ENCODE peak calls at places on chromosome 3, in nine cellular contexts. P, B, G, N, H, E, K, S and Q are unnamed samples.

GRCh38 chr3:190260301-190260700 is 61.9 kb downstream of the CLDN1 start:
- DNase-seq in P (no peak), B (no peak), G (no peak), N (peak; percentile 15), H (no peak), E (no peak), K (no peak), S (no peak), Q (no peak)

GRCh38 chr3:102089904-102090492 is 240.7 kb downstream of the NFKBIZ start:
- DNase-seq in P (no peak), B (no peak), G (no peak), N (peak; percentile 98), H (peak; percentile 35), E (no peak), K (peak; percentile 91), S (no peak), Q (no peak)

GRCh38 chr3:32583708-32584107 is 13.1 kb upstream of the DYNC1LI1 start:
- DNase-seq in P (no peak), B (no peak), G (no peak), N (peak; percentile 66), H (no peak), E (no peak), K (no peak), S (no peak), Q (no peak)

GRCh38 chr3:141115752-141116541 is 64.8 kb downstream of the SPSB4 start:
- DNase-seq in P (peak; percentile 39), B (no peak), G (peak; percentile 42), N (no peak), H (no peak), E (no peak), K (no peak), S (no peak), Q (no peak)

GRCh38 chr3:196519738-196520122 is 4.6 kb upstream of the SMCO1 start:
- DNase-seq in P (no peak), B (no peak), G (no peak), N (no peak), H (no peak), E (no peak), K (no peak), S (no peak), Q (no peak)

GRCh38 chr3:51024765-51025681 is 350.3 kb downstream of the DOCK3 start:
- DNase-seq in P (no peak), B (peak; percentile 7), G (peak; percentile 22), N (no peak), H (no peak), E (no peak), K (no peak), S (peak; percentile 50), Q (peak; percentile 84)

GRCh38 chr3:36944641-36945270 is at the start of gene TRANK1:
- DNase-seq in P (peak; percentile 60), B (peak; percentile 60), G (peak; percentile 63), N (peak; percentile 34), H (peak; percentile 35), E (peak; percentile 53), K (peak; percentile 47), S (peak; percentile 56), Q (peak; percentile 93)

GRCh38 chr3:107458871-107459270 is 63.9 kb upstream of the BBX start:
- DNase-seq in P (no peak), B (peak; percentile 11), G (no peak), N (no peak), H (no peak), E (no peak), K (peak; percentile 4), S (no peak), Q (no peak)

GRCh38 chr3:122926322-122926721 is 101.2 kb downstream of the SEMA5B start:
- DNase-seq in P (no peak), B (no peak), G (no peak), N (no peak), H (no peak), E (no peak), K (no peak), S (no peak), Q (peak; percentile 63)

GRCh38 chr3:122927726-122928125 is 99.8 kb downstream of the SEMA5B start:
- DNase-seq in P (no peak), B (no peak), G (no peak), N (no peak), H (no peak), E (no peak), K (no peak), S (no peak), Q (peak; percentile 51)

GRCh38 chr3:122923611-122924010 is 104.0 kb downstream of the SEMA5B start:
- DNase-seq in P (no peak), B (no peak), G (no peak), N (no peak), H (no peak), E (no peak), K (no peak), S (no peak), Q (peak; percentile 23)

GRCh38 chr3:122926811-122927210 is 100.8 kb downstream of the SEMA5B start:
- DNase-seq in P (no peak), B (no peak), G (no peak), N (no peak), H (no peak), E (no peak), K (no peak), S (no peak), Q (no peak)

DNA sequence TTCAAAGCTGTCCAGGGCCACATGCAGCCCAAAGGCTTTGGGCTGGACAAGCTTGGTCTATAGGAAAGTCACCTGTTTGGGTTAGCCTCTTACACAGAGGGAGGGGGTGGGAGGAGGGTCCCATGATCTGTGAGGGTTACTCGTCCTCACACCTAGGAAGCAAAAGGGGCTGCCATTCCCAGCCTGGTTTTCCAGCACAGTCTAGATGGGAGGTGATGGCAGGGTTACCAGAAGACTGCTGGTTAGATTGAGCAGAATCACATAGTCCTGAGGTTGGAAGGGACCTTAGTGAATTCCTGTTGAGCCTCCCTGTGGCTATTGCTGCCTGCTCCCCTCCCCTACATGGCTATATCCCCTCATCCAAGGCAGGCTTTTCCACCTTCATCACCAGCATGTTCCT is 101.8 kb downstream of the SEMA5B start:
- DNase-seq in P (no peak), B (no peak), G (no peak), N (no peak), H (no peak), E (no peak), K (no peak), S (no peak), Q (peak; percentile 29)
- TF ChIP-seq POLR2A in P (no peak), B (no peak), G (no peak), N (no peak), H (no peak), E (no peak), K (no peak), S (no peak), Q (no peak)

GRCh38 chr3:86774082-86774691 is 216.8 kb downstream of the VGLL3 start:
- DNase-seq in P (no peak), B (no peak), G (no peak), N (peak; percentile 58), H (peak; percentile 12), E (no peak), K (peak; percentile 49), S (no peak), Q (no peak)

GRCh38 chr3:86766331-86766730 is 224.6 kb downstream of the VGLL3 start:
- DNase-seq in P (no peak), B (no peak), G (no peak), N (no peak), H (no peak), E (no peak), K (no peak), S (no peak), Q (no peak)

GRCh38 chr3:86772699-86773098 is 218.2 kb downstream of the VGLL3 start:
- DNase-seq in P (no peak), B (no peak), G (no peak), N (no peak), H (no peak), E (no peak), K (no peak), S (no peak), Q (no peak)

DNA sequence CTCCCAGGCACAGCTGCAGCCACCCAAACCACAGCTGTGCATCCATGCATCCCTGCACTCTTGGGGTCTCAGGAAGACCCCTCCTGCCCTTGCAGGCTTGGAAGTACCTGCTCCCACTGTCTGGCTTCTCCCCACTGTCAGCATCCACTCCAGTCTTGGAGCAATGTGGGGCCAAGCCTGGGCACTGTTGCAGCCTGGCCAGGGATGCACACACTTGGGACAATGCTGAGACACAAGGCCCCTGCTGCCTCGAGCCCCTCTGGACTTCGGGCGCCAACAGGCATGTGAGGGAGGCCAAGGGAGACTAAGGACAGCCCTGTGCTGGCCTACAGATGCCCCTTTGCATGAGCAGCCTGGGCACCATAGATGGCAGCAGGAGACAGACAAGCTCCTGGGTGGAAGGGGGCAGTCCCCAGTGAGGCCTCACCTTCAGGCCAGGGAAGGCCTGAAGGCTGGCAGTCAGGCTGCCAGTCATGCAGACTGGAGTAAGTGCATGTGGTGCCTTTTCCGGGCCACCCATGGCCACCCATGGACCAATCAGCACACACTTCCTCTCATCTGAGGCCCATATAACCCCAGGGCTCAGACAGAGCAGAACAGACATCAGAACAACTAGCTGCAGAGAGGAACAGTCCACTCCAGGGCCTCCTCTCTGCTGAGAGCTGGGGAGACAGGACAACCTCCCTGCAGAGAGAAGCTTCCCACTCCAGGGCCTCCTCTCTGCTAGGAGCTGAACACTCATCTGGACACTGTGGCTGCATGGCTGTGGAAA is 219.0 kb downstream of the VGLL3 start:
- DNase-seq in P (no peak), B (no peak), G (no peak), N (no peak), H (no peak), E (no peak), K (no peak), S (no peak), Q (no peak)
- TF ChIP-seq CTCF in P (no peak), B (no peak), G (no peak), N (no peak), H (no peak), E (no peak), K (no peak), S (no peak), Q (no peak)

GRCh38 chr3:49172616-49173041 is 1.2 kb downstream of the KLHDC8B start:
- DNase-seq in P (peak; percentile 47), B (no peak), G (no peak), N (no peak), H (peak; percentile 30), E (no peak), K (no peak), S (no peak), Q (no peak)

GRCh38 chr3:49173116-49173791 is 1.9 kb downstream of the KLHDC8B start:
- DNase-seq in P (peak; percentile 85), B (peak; percentile 69), G (no peak), N (no peak), H (peak; percentile 88), E (peak; percentile 84), K (no peak), S (peak; percentile 27), Q (no peak)

GRCh38 chr3:49171775-49172500 is 540 bp downstream of the KLHDC8B start:
- DNase-seq in P (no peak), B (no peak), G (no peak), N (no peak), H (no peak), E (no peak), K (no peak), S (no peak), Q (no peak)

GRCh38 chr3:49170744-49171118 is 667 bp upstream of the KLHDC8B start:
- DNase-seq in P (no peak), B (no peak), G (no peak), N (no peak), H (no peak), E (no peak), K (no peak), S (no peak), Q (no peak)

DNA sequence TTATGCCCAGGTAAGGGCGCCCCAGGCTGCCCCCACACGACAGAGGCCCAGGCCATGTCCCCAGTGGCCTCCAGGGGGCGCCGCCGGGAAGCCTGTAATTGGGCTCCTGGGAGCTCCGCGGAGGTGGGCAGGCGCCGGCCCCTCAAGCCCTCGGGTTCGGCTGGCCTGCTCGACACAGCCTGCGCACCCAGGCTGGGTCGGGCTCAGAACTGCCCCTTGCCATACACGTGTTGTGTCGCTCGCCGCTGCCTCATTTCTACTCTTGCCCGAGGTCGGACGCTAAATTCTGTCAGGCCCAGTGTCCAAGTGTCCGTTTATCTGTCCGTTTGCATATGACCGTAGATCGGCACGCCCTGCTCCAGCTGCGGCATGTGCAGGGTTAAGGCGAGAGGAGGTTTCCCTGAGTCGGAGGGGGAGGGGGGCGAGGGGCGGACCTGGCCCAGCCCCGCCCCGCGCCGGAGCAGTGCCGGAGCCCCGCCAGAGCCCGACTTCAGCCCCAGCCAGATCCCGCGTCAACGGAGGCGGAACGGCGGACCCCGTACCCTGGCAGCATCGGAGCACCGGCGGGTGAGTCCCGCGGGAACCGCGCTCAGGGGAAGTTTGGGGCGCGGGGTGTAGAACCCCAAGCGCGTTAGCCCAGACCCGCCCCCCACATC is at the start of gene KLHDC8B:
- DNase-seq in P (peak; percentile 91), B (peak; percentile 94), G (peak; percentile 79), N (peak; percentile 81), H (peak; percentile 95), E (peak; percentile 93), K (peak; percentile 76), S (peak; percentile 84), Q (peak; percentile 95)
- TF ChIP-seq POLR2A in P (peak; percentile 68), B (peak; percentile 93), G (no peak), N (no peak), H (peak; percentile 69), E (no peak), K (peak; percentile 39), S (no peak), Q (no peak)

DNA sequence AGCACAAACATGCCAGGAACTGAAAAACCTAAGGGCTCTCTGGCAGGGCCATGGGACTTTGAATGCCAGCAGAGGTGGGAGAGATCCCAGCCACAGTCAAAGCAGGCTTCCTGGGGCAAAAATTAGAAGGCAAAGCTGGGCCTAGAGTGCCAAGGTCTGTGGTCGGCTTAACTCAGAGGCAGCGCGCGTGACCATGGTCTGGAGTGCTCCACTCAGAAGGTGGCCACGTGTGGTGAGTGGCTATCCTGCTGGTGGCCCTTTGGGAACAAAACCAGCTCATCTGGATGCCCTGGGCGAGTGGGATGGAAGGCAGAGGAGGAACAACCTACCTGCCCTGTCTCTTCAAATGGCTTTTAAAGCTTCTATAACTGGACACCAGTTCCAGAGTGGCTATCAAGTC is 63.1 kb downstream of the OXNAD1 start:
- DNase-seq in P (no peak), B (no peak), G (no peak), N (no peak), H (no peak), E (no peak), K (no peak), S (no peak), Q (no peak)
- TF ChIP-seq CTCF in P (no peak), B (no peak), G (no peak), N (no peak), H (no peak), E (no peak), K (no peak), S (no peak), Q (no peak)